ENCODE peak calls at places on chromosomes 16 and 17, in four cellular contexts. M is IMR-90, P is H1, Y is H9. F is an unnamed sample.

GRCh38 chr17:74512624-74513084 is 18.6 kb downstream of the CD300LB start:
- DNase-seq in M (no peak), P (no peak), Y (no peak), F (peak; percentile 49)

GRCh38 chr17:17853811-17854527 is 17.2 kb upstream of the SREBF1 start:
- DNase-seq in M (no peak), P (no peak), Y (no peak), F (no peak)

GRCh38 chr16:9183682-9184353 is 92.4 kb downstream of the HAPSTR1 start:
- DNase-seq in M (no peak), P (peak; percentile 56), Y (peak; percentile 50), F (no peak)

GRCh38 chr17:83177611-83178532 is 98.5 kb downstream of the METRNL start:
- DNase-seq in M (no peak), P (peak; percentile 29), Y (peak; percentile 29), F (no peak)

GRCh38 chr17:39800540-39800939 is 62.8 kb downstream of the GRB7 start:
- DNase-seq in M (no peak), P (no peak), Y (no peak), F (no peak)

GRCh38 chr16:27819881-27820610 is 243.5 kb downstream of the GSG1L start:
- DNase-seq in M (no peak), P (no peak), Y (no peak), F (no peak)

GRCh38 chr17:79843917-79844815 is 4.9 kb upstream of the CBX4 start:
- DNase-seq in M (peak; percentile 61), P (peak; percentile 78), Y (peak; percentile 70), F (peak; percentile 59)

GRCh38 chr17:40304464-40304863 is 4.5 kb upstream of the RARA start:
- DNase-seq in M (peak; percentile 87), P (no peak), Y (no peak), F (peak; percentile 96)

GRCh38 chr17:64126918-64127317 is 3.0 kb downstream of the ERN1 start:
- DNase-seq in M (peak; percentile 59), P (no peak), Y (no peak), F (no peak)

GRCh38 chr16:8607214-8607613 is 14.3 kb upstream of the METTL22 start:
- DNase-seq in M (no peak), P (no peak), Y (no peak), F (no peak)

GRCh38 chr17:5516060-5516792 is 29.9 kb downstream of the MIS12 start:
- DNase-seq in M (peak; percentile 100), P (no peak), Y (no peak), F (peak; percentile 94)

GRCh38 chr17:50587571-50587970 is 27.1 kb downstream of the CACNA1G start:
- DNase-seq in M (no peak), P (no peak), Y (no peak), F (no peak)

GRCh38 chr17:70622382-70623260 is 453.3 kb downstream of the KCNJ2 start:
- DNase-seq in M (peak; percentile 18), P (peak; percentile 81), Y (peak; percentile 76), F (peak; percentile 2)

GRCh38 chr16:4414187-4414909 is 2.0 kb downstream of the CORO7 start:
- DNase-seq in M (no peak), P (no peak), Y (no peak), F (no peak)

GRCh38 chr17:55420067-55420775 is 1.4 kb downstream of the MMD start:
- DNase-seq in M (no peak), P (no peak), Y (no peak), F (peak; percentile 58)

GRCh38 chr17:75346906-75347305 is 57.7 kb upstream of the SLC25A19 start:
- DNase-seq in M (peak; percentile 72), P (no peak), Y (peak; percentile 66), F (no peak)

GRCh38 chr16:60203525-60204124 is 1469.5 kb upstream of the GOT2 start:
- DNase-seq in M (peak; percentile 2), P (no peak), Y (no peak), F (no peak)

GRCh38 chr17:2965621-2966275 is 97.7 kb downstream of the OR1D5 start:
- DNase-seq in M (peak; percentile 74), P (no peak), Y (peak; percentile 26), F (peak; percentile 81)

GRCh38 chr17:52390422-52390821 is 231.9 kb upstream of the CA10 start:
- DNase-seq in M (no peak), P (no peak), Y (no peak), F (no peak)

GRCh38 chr16:61579195-61579594 is 457.0 kb downstream of the CDH8 start:
- DNase-seq in M (no peak), P (no peak), Y (no peak), F (no peak)

GRCh38 chr17:57062865-57063264 is 22.2 kb upstream of the AKAP1 start:
- DNase-seq in M (no peak), P (no peak), Y (no peak), F (no peak)

GRCh38 chr17:14373587-14374259 is 72.8 kb downstream of the HS3ST3B1 start:
- DNase-seq in M (peak; percentile 75), P (no peak), Y (no peak), F (peak; percentile 46)

GRCh38 chr16:69618307-69618706 is 52.5 kb downstream of the NFAT5 start:
- DNase-seq in M (no peak), P (no peak), Y (no peak), F (peak; percentile 43)

GRCh38 chr16:23929237-23929636 is 93.5 kb downstream of the PRKCB start:
- DNase-seq in M (no peak), P (no peak), Y (no peak), F (no peak)

GRCh38 chr17:51118330-51119195 is 2.1 kb downstream of the SPAG9 start:
- DNase-seq in M (no peak), P (no peak), Y (no peak), F (no peak)

GRCh38 chr17:35617505-35617904 is 30.4 kb downstream of the AP2B1 start:
- DNase-seq in M (no peak), P (no peak), Y (no peak), F (no peak)

GRCh38 chr16:85296859-85297698 is 184.8 kb upstream of the CIBAR2 start:
- DNase-seq in M (no peak), P (peak; percentile 87), Y (peak; percentile 67), F (peak; percentile 64)

GRCh38 chr17:27946521-27946920 is 53.4 kb upstream of the LYRM9 start:
- DNase-seq in M (no peak), P (no peak), Y (no peak), F (no peak)

GRCh38 chr16:59021751-59022150 is 287.6 kb upstream of the GOT2 start:
- DNase-seq in M (peak; percentile 32), P (no peak), Y (no peak), F (no peak)

GRCh38 chr17:31392856-31393748 is 1.6 kb downstream of the RAB11FIP4 start:
- DNase-seq in M (no peak), P (peak; percentile 46), Y (peak; percentile 31), F (no peak)

GRCh38 chr16:46737621-46738214 is 10.4 kb downstream of the MYLK3 start:
- DNase-seq in M (no peak), P (no peak), Y (no peak), F (no peak)

GRCh38 chr16:85015481-85016177 is 4.3 kb upstream of the ZDHHC7 start:
- DNase-seq in M (peak; percentile 48), P (no peak), Y (no peak), F (peak; percentile 81)

GRCh38 chr16:81392011-81392410 is 52.6 kb upstream of the CMIP start:
- DNase-seq in M (no peak), P (no peak), Y (no peak), F (no peak)

GRCh38 chr16:391885-392335 is 5.1 kb upstream of the NME4 start:
- DNase-seq in M (peak; percentile 83), P (peak; percentile 97), Y (peak; percentile 89), F (peak; percentile 92)

GRCh38 chr16:3413730-3414379 is 12.8 kb downstream of the ZNF174 start:
- DNase-seq in M (no peak), P (no peak), Y (no peak), F (no peak)

GRCh38 chr16:85304337-85304736 is 192.1 kb upstream of the CIBAR2 start:
- DNase-seq in M (no peak), P (no peak), Y (no peak), F (no peak)

DNA sequence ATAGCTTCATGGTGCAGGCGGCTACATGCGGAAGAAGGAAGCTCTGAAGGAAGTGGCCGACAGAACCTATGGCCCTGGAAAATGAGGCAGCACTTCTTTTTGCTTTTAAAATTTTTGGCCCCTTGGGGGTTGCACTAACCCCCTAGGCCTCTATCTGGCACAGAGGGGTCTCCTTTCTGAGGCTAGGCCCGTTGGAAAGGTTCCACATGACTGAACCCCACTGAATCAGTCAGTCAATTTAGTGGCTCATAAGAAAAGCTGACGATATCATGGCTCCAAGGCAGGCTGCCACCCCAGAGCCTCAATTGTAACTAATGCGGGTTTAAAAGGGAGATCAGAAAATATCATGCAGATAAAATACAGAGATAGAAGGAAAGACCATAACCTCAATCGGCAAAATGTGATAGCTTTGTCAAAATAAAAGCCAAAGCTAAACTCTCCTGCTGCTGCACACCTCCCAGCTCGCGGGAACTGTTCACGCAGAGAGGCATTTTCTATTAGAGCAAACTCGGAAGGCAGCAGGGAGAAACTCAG is 200.2 kb upstream of the PMFBP1 start:
- DNase-seq in M (no peak), P (no peak), Y (no peak), F (no peak)
- H3K4ac ChIP-seq in M (no peak overlapping the region), P (no peak overlapping the region), Y (no peak overlapping the region), F (peak overlapping the region; percentile 54)

DNA sequence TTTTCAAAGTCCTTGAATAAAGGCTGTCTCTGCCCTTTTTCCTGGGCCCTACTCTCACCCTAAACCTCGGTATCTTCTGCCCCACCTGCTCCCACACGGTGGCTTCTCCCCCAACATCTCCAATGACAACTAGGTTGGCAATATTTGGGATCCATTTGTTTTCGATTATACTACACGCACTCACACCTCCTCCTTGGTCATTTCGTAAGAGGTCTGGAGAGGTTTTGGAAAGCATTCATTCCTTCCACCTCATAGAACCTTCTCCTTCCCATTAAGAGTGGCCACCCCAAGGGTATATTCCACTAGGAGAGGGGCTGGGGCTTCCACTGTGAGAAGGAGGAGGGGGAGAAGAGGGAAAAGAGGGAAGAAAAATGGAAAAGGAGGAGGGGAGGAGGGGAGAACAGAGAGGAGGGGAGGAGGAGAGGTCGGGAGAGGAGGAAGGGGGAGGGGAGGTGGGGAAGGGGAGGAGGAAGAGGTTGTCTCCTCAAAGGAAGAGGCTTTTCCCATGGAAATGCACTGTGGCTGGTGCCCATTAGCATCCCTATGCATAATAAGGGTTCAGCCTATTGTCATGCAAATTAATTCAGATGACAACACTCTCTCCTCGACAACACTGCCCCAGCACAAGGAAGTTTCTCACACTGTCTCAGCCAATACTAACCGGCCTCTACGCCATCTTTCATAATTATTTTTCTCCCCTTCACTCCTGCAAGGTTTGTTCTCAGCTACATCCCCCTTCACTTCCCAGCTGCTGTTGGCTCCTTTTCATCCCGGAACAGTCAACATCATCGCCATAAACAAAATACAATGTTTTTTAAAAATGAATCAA is 30.0 kb downstream of the SOX9 start:
- DNase-seq in M (no peak), P (peak; percentile 50), Y (peak; percentile 96), F (no peak)
- H3K9ac ChIP-seq in M (peak overlapping the region; percentile 1), P (peak overlapping the region; percentile 55), Y (peak overlapping the region; percentile 58), F (no peak overlapping the region)

GRCh38 chr17:45127583-45128300 is 4.6 kb downstream of the PLCD3 start:
- DNase-seq in M (peak; percentile 42), P (no peak), Y (peak; percentile 74), F (peak; percentile 33)
- H3K14ac ChIP-seq in M (peak overlapping the region; percentile 95), P (peak overlapping the region; percentile 0), Y (no peak overlapping the region), F (peak overlapping the region; percentile 59)

GRCh38 chr17:44123356-44124117 is at the start of gene HDAC5:
- DNase-seq in M (peak; percentile 91), P (peak; percentile 93), Y (peak; percentile 99), F (peak; percentile 91)
- H3K4ac ChIP-seq in M (peak within 1 kb of the TSS; percentile 96), P (no peak within 1 kb of the TSS), Y (no peak within 1 kb of the TSS), F (peak within 1 kb of the TSS; percentile 88)

F was measured in trophoblast cell.